ENCODE peak calls at places on chromosomes 5 and 9, in nine cellular contexts. One of them, this sample, is unnamed.

GRCh38 chr9:119009253-119009652 is 360.0 kb downstream of the BRINP1 start:
- DNase-seq in epithelial cell of proximal tubule: no peak
- DNase-seq in cardiac muscle cell: no peak
- DNase-seq in psoas muscle: no peak
- DNase-seq in fibroblast of mammary gland: peak; percentile 61
- DNase-seq in astrocyte of the cerebellum: no peak
- DNase-seq in left ventricle myocardium inferior: no peak
- DNase-seq in MM.1S: peak; percentile 32
- DNase-seq in HCT116: no peak
- DNase-seq in this sample: no peak

GRCh38 chr9:112180387-112180881 is 5.3 kb upstream of the SUSD1 start:
- DNase-seq in epithelial cell of proximal tubule: no peak
- DNase-seq in cardiac muscle cell: no peak
- DNase-seq in psoas muscle: no peak
- DNase-seq in fibroblast of mammary gland: no peak
- DNase-seq in astrocyte of the cerebellum: no peak
- DNase-seq in left ventricle myocardium inferior: no peak
- DNase-seq in MM.1S: no peak
- DNase-seq in HCT116: no peak
- DNase-seq in this sample: peak; percentile 28

GRCh38 chr5:113487779-113488644 is at the start of gene MCC:
- DNase-seq in epithelial cell of proximal tubule: peak; percentile 6
- DNase-seq in cardiac muscle cell: peak; percentile 96
- DNase-seq in psoas muscle: peak; percentile 75
- DNase-seq in fibroblast of mammary gland: peak; percentile 86
- DNase-seq in astrocyte of the cerebellum: peak; percentile 81
- DNase-seq in left ventricle myocardium inferior: peak; percentile 79
- DNase-seq in MM.1S: peak; percentile 31
- DNase-seq in HCT116: peak; percentile 73
- DNase-seq in this sample: no peak

GRCh38 chr5:10734050-10734709 is 26.9 kb downstream of the DAP start:
- DNase-seq in epithelial cell of proximal tubule: no peak
- DNase-seq in cardiac muscle cell: no peak
- DNase-seq in psoas muscle: no peak
- DNase-seq in fibroblast of mammary gland: no peak
- DNase-seq in astrocyte of the cerebellum: no peak
- DNase-seq in left ventricle myocardium inferior: no peak
- DNase-seq in MM.1S: no peak
- DNase-seq in HCT116: no peak
- DNase-seq in this sample: no peak

GRCh38 chr5:79986260-79986659 is 4.8 kb downstream of the MTX3 start:
- DNase-seq in epithelial cell of proximal tubule: no peak
- DNase-seq in cardiac muscle cell: no peak
- DNase-seq in psoas muscle: no peak
- DNase-seq in fibroblast of mammary gland: no peak
- DNase-seq in astrocyte of the cerebellum: no peak
- DNase-seq in left ventricle myocardium inferior: no peak
- DNase-seq in MM.1S: no peak
- DNase-seq in HCT116: no peak
- DNase-seq in this sample: no peak

GRCh38 chr5:124342586-124342985 is 403.9 kb downstream of the ZNF608 start:
- DNase-seq in epithelial cell of proximal tubule: no peak
- DNase-seq in cardiac muscle cell: peak; percentile 55
- DNase-seq in psoas muscle: no peak
- DNase-seq in fibroblast of mammary gland: peak; percentile 58
- DNase-seq in astrocyte of the cerebellum: no peak
- DNase-seq in left ventricle myocardium inferior: no peak
- DNase-seq in MM.1S: no peak
- DNase-seq in HCT116: no peak
- DNase-seq in this sample: no peak

GRCh38 chr5:55030676-55031445 is 6.8 kb downstream of the GZMK start:
- DNase-seq in epithelial cell of proximal tubule: no peak
- DNase-seq in cardiac muscle cell: no peak
- DNase-seq in psoas muscle: no peak
- DNase-seq in fibroblast of mammary gland: no peak
- DNase-seq in astrocyte of the cerebellum: no peak
- DNase-seq in left ventricle myocardium inferior: no peak
- DNase-seq in MM.1S: no peak
- DNase-seq in HCT116: no peak
- DNase-seq in this sample: no peak

GRCh38 chr9:131290039-131290766 is 680 bp downstream of the PLPP7 start:
- DNase-seq in epithelial cell of proximal tubule: no peak
- DNase-seq in cardiac muscle cell: no peak
- DNase-seq in psoas muscle: peak; percentile 55
- DNase-seq in fibroblast of mammary gland: no peak
- DNase-seq in astrocyte of the cerebellum: no peak
- DNase-seq in left ventricle myocardium inferior: no peak
- DNase-seq in MM.1S: no peak
- DNase-seq in HCT116: no peak
- DNase-seq in this sample: no peak

GRCh38 chr5:16889203-16889971 is 46.7 kb downstream of the MYO10 start:
- DNase-seq in epithelial cell of proximal tubule: no peak
- DNase-seq in cardiac muscle cell: peak; percentile 69
- DNase-seq in psoas muscle: no peak
- DNase-seq in fibroblast of mammary gland: peak; percentile 59
- DNase-seq in astrocyte of the cerebellum: no peak
- DNase-seq in left ventricle myocardium inferior: no peak
- DNase-seq in MM.1S: no peak
- DNase-seq in HCT116: no peak
- DNase-seq in this sample: no peak

GRCh38 chr5:89901983-89902382 is 507.6 kb downstream of the CETN3 start:
- DNase-seq in epithelial cell of proximal tubule: no peak
- DNase-seq in cardiac muscle cell: no peak
- DNase-seq in psoas muscle: no peak
- DNase-seq in fibroblast of mammary gland: no peak
- DNase-seq in astrocyte of the cerebellum: no peak
- DNase-seq in left ventricle myocardium inferior: no peak
- DNase-seq in MM.1S: no peak
- DNase-seq in HCT116: no peak
- DNase-seq in this sample: no peak

GRCh38 chr5:112491257-112491656 is 72.2 kb upstream of the EPB41L4A start:
- DNase-seq in epithelial cell of proximal tubule: no peak
- DNase-seq in cardiac muscle cell: no peak
- DNase-seq in psoas muscle: no peak
- DNase-seq in fibroblast of mammary gland: peak; percentile 7
- DNase-seq in astrocyte of the cerebellum: no peak
- DNase-seq in left ventricle myocardium inferior: no peak
- DNase-seq in MM.1S: no peak
- DNase-seq in HCT116: peak; percentile 29
- DNase-seq in this sample: peak; percentile 45

GRCh38 chr5:1640276-1640898 is 116.6 kb upstream of the LPCAT1 start:
- DNase-seq in epithelial cell of proximal tubule: no peak
- DNase-seq in cardiac muscle cell: no peak
- DNase-seq in psoas muscle: no peak
- DNase-seq in fibroblast of mammary gland: no peak
- DNase-seq in astrocyte of the cerebellum: no peak
- DNase-seq in left ventricle myocardium inferior: no peak
- DNase-seq in MM.1S: no peak
- DNase-seq in HCT116: no peak
- DNase-seq in this sample: no peak

GRCh38 chr5:34736445-34737119 is 80.5 kb downstream of the RAI14 start:
- DNase-seq in epithelial cell of proximal tubule: peak; percentile 61
- DNase-seq in cardiac muscle cell: peak; percentile 51
- DNase-seq in psoas muscle: no peak
- DNase-seq in fibroblast of mammary gland: no peak
- DNase-seq in astrocyte of the cerebellum: no peak
- DNase-seq in left ventricle myocardium inferior: no peak
- DNase-seq in MM.1S: no peak
- DNase-seq in HCT116: peak; percentile 8
- DNase-seq in this sample: no peak

GRCh38 chr5:94025788-94026473 is 284.5 kb upstream of the POU5F2 start:
- DNase-seq in epithelial cell of proximal tubule: no peak
- DNase-seq in cardiac muscle cell: no peak
- DNase-seq in psoas muscle: no peak
- DNase-seq in fibroblast of mammary gland: no peak
- DNase-seq in astrocyte of the cerebellum: no peak
- DNase-seq in left ventricle myocardium inferior: no peak
- DNase-seq in MM.1S: no peak
- DNase-seq in HCT116: no peak
- DNase-seq in this sample: no peak

GRCh38 chr5:172133359-172134029 is 54.5 kb downstream of the STK10 start:
- DNase-seq in epithelial cell of proximal tubule: peak; percentile 97
- DNase-seq in cardiac muscle cell: peak; percentile 93
- DNase-seq in psoas muscle: peak; percentile 39
- DNase-seq in fibroblast of mammary gland: peak; percentile 98
- DNase-seq in astrocyte of the cerebellum: peak; percentile 42
- DNase-seq in left ventricle myocardium inferior: no peak
- DNase-seq in MM.1S: no peak
- DNase-seq in HCT116: no peak
- DNase-seq in this sample: no peak

DNA sequence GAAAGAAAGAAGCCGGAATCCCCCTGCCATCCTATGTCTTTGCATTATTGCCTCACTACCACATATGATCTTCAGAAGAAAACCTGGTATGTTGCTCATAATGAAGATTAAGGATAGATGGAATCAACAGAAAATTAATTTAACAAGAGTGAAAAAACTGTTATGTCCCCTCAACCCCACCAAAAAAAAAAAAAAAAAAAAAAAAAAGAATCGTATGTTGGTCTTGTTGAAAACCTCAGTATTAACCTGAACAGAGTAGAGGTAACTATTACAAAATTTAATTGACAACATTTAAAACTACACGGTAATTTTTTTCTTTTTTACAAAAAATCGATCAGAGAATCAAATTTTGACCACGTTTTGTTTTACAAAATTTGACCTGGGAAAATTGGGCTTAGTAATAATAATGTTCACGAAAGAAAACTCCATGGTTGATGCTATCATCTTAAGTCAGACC is 827 bp upstream of the CSNK1A1 start:
- DNase-seq in epithelial cell of proximal tubule: no peak
- DNase-seq in cardiac muscle cell: no peak
- DNase-seq in psoas muscle: no peak
- DNase-seq in fibroblast of mammary gland: no peak
- DNase-seq in astrocyte of the cerebellum: no peak
- DNase-seq in left ventricle myocardium inferior: no peak
- DNase-seq in MM.1S: no peak
- DNase-seq in HCT116: no peak
- DNase-seq in this sample: no peak
- TF ChIP-seq CTCF in epithelial cell of proximal tubule: no peak
- TF ChIP-seq CTCF in cardiac muscle cell: no peak
- TF ChIP-seq CTCF in psoas muscle: no peak
- TF ChIP-seq CTCF in fibroblast of mammary gland: no peak
- TF ChIP-seq CTCF in astrocyte of the cerebellum: no peak
- TF ChIP-seq CTCF in left ventricle myocardium inferior: peak; percentile 0
- TF ChIP-seq CTCF in MM.1S: no peak
- TF ChIP-seq CTCF in HCT116: no peak
- TF ChIP-seq CTCF in this sample: no peak

DNA sequence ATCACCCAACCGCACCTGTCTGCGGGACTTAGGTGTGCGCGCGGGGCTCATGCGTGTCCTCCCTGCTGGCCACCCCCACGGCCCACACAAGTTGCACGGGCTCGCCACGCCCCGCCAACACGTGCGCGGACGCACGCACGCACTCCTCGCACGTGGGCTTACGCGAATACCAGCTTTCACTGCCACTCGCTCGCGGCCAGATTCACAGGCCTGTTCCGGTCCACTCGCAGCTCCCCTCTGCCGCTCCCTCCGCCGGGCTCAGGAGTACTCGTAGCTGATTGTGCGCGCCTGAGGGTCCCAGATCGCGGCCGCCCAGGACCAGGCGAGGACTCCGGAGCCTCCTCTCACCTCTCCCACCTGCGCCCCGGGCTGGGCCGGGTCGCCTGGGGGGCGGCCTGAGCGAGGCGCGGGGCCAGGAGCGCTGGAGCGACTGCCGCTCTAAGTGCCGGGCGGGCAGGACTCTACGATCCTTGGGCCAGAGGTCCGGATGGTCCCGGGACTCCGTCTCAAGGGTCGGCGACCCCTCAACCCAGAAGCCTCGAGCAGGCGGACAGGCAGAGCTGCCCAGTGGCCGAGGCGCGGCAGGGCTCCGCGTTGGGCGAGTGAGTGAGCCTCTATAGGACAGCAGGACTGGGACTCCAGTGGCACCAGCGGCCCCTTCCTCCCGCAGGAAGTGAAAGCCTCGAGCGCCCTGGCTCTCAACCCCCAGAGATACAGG is 3.4 kb downstream of the PCDHGC5 start:
- DNase-seq in epithelial cell of proximal tubule: no peak
- DNase-seq in cardiac muscle cell: no peak
- DNase-seq in psoas muscle: no peak
- DNase-seq in fibroblast of mammary gland: no peak
- DNase-seq in astrocyte of the cerebellum: no peak
- DNase-seq in left ventricle myocardium inferior: no peak
- DNase-seq in MM.1S: no peak
- DNase-seq in HCT116: no peak
- DNase-seq in this sample: peak; percentile 74
- H3K4me3 ChIP-seq in epithelial cell of proximal tubule: no peak overlapping the region
- H3K4me3 ChIP-seq in cardiac muscle cell: no peak overlapping the region
- H3K4me3 ChIP-seq in psoas muscle: no peak overlapping the region
- H3K4me3 ChIP-seq in fibroblast of mammary gland: no peak overlapping the region
- H3K4me3 ChIP-seq in astrocyte of the cerebellum: no peak overlapping the region
- H3K4me3 ChIP-seq in left ventricle myocardium inferior: peak overlapping the region; percentile 15
- H3K4me3 ChIP-seq in MM.1S: no peak overlapping the region
- H3K4me3 ChIP-seq in HCT116: no peak overlapping the region
- H3K4me3 ChIP-seq in this sample: peak overlapping the region; percentile 65

DNA sequence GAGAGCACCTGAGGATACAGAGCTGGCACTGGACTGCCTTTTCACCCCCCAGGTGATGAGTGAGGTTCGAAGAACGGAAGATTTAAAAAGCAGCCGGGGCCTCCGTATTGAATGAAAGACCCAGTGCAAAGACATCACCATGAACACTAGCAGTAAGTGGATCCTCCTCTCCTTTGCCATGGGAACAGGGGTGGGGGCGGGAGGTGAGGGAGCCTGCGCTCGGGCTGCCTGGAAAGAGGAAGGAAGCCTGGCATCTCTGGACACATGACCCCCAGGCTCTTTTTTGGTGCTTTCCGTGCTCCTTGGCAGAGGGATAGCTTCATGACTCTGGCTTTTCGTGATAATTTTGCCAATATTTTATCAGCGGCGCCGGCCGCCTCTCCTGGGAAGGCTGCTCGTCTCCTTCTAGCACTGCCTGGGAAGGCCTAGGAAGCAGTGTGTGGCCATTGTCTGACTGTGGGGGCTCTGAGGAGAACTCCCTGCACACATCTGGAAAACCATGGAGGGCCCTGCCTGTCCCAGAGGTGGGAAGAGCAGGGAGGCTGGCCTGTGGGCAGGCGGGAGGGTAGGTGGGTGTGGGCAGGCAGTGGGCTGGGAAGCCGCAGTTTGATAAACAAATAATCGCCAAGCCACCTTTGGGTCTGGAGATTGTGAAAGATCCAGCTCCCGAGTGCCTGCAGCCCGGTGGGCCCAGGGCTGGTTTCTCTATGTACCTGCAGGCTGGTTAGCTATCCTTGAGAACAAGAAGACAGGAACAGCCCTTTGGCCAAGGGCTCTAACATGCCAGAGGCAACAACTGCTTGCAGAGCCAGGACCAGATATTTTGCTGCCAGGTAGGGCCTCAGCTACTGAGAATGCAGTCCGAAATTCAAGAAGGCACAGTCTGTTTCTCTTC is 911 bp downstream of the ABLIM3 start:
- DNase-seq in epithelial cell of proximal tubule: no peak
- DNase-seq in cardiac muscle cell: peak; percentile 25
- DNase-seq in psoas muscle: peak; percentile 40
- DNase-seq in fibroblast of mammary gland: peak; percentile 50
- DNase-seq in astrocyte of the cerebellum: no peak
- DNase-seq in left ventricle myocardium inferior: peak; percentile 36
- DNase-seq in MM.1S: no peak
- DNase-seq in HCT116: no peak
- DNase-seq in this sample: no peak
- TF ChIP-seq CTCF in epithelial cell of proximal tubule: no peak
- TF ChIP-seq CTCF in cardiac muscle cell: no peak
- TF ChIP-seq CTCF in psoas muscle: no peak
- TF ChIP-seq CTCF in fibroblast of mammary gland: no peak
- TF ChIP-seq CTCF in astrocyte of the cerebellum: no peak
- TF ChIP-seq CTCF in left ventricle myocardium inferior: no peak
- TF ChIP-seq CTCF in MM.1S: no peak
- TF ChIP-seq CTCF in HCT116: no peak
- TF ChIP-seq CTCF in this sample: no peak

GRCh38 chr5:97078958-97079357 is 63.5 kb downstream of the LIX1 start:
- DNase-seq in epithelial cell of proximal tubule: no peak
- DNase-seq in cardiac muscle cell: no peak
- DNase-seq in psoas muscle: no peak
- DNase-seq in fibroblast of mammary gland: peak; percentile 89
- DNase-seq in astrocyte of the cerebellum: no peak
- DNase-seq in left ventricle myocardium inferior: no peak
- DNase-seq in MM.1S: no peak
- DNase-seq in HCT116: no peak
- DNase-seq in this sample: peak; percentile 17
- H3K4me3 ChIP-seq in epithelial cell of proximal tubule: no peak overlapping the region
- H3K4me3 ChIP-seq in cardiac muscle cell: no peak overlapping the region
- H3K4me3 ChIP-seq in psoas muscle: no peak overlapping the region
- H3K4me3 ChIP-seq in fibroblast of mammary gland: no peak overlapping the region
- H3K4me3 ChIP-seq in astrocyte of the cerebellum: no peak overlapping the region
- H3K4me3 ChIP-seq in left ventricle myocardium inferior: no peak overlapping the region
- H3K4me3 ChIP-seq in MM.1S: no peak overlapping the region
- H3K4me3 ChIP-seq in HCT116: no peak overlapping the region
- H3K4me3 ChIP-seq in this sample: no peak overlapping the region

This sample was measured in GM12865.